ENCODE peak calls at places on chromosomes 2 and 18, in ten cellular contexts. P is pancreas, N is heart right ventricle, U is AG09309, A is A549, O is epithelial cell of esophagus, F is lower lobe of right lung, L is fibroblast of lung, I is dorsolateral prefrontal cortex, B is cardiac muscle cell. T is an unnamed sample.

GRCh38 chr2:118670281-118670680 is 177.2 kb downstream of the EN1 start:
- DNase-seq in P (no peak), N (no peak), U (no peak), A (no peak), O (no peak), F (no peak), L (no peak), I (no peak), B (no peak), T (no peak)

GRCh38 chr2:143357956-143358355 is 228.7 kb downstream of the ARHGAP15 start:
- DNase-seq in P (no peak), N (no peak), U (no peak), A (no peak), O (peak), F (no peak), L (no peak), I (peak), B (peak), T (no peak)

GRCh38 chr2:241772063-241772499 is 4.5 kb upstream of the GAL3ST2 start:
- DNase-seq in P (no peak), N (no peak), U (no peak), A (no peak), O (no peak), F (no peak), L (no peak), I (no peak), B (no peak), T (no peak)

GRCh38 chr18:27967938-27968803 is 208.8 kb downstream of the CDH2 start:
- DNase-seq in P (no peak), N (no peak), U (no peak), A (peak), O (no peak), F (no peak), L (no peak), I (no peak), B (peak), T (peak)

GRCh38 chr2:14199040-14199439 is 433.5 kb upstream of the LRATD1 start:
- DNase-seq in P (no peak), N (no peak), U (no peak), A (peak), O (peak), F (peak), L (no peak), I (no peak), B (no peak), T (no peak)

GRCh38 chr2:101380376-101380775 is 6.9 kb downstream of the CREG2 start:
- DNase-seq in P (no peak), N (peak), U (no peak), A (no peak), O (peak), F (no peak), L (peak), I (no peak), B (no peak), T (peak)

GRCh38 chr2:171956135-171956830 is 34.0 kb downstream of the HAT1 start:
- DNase-seq in P (no peak), N (no peak), U (no peak), A (no peak), O (peak), F (no peak), L (peak), I (no peak), B (no peak), T (peak)

GRCh38 chr2:25324905-25325592 is 16.7 kb downstream of the DNMT3A start:
- DNase-seq in P (no peak), N (peak), U (peak), A (no peak), O (no peak), F (no peak), L (peak), I (peak), B (peak), T (peak)

GRCh38 chr18:70523035-70523797 is 234.4 kb downstream of the SOCS6 start:
- DNase-seq in P (no peak), N (no peak), U (no peak), A (no peak), O (no peak), F (no peak), L (no peak), I (no peak), B (no peak), T (no peak)

GRCh38 chr2:38371235-38371634 is 5.8 kb downstream of the ATL2 start:
- DNase-seq in P (no peak), N (no peak), U (no peak), A (no peak), O (no peak), F (no peak), L (no peak), I (no peak), B (no peak), T (no peak)

GRCh38 chr2:220969348-220969747 is 602.8 kb downstream of the EPHA4 start:
- DNase-seq in P (no peak), N (no peak), U (no peak), A (no peak), O (no peak), F (no peak), L (no peak), I (no peak), B (no peak), T (no peak)

GRCh38 chr2:37770797-37771196 is 99.4 kb upstream of the CDC42EP3 start:
- DNase-seq in P (no peak), N (no peak), U (no peak), A (no peak), O (no peak), F (no peak), L (no peak), I (no peak), B (no peak), T (no peak)

GRCh38 chr2:112092286-112093041 is 37.4 kb downstream of the TMEM87B start:
- DNase-seq in P (no peak), N (no peak), U (no peak), A (no peak), O (peak), F (no peak), L (peak), I (no peak), B (no peak), T (peak)

GRCh38 chr2:170815746-170816498 is 765 bp upstream of the GAD1 start:
- DNase-seq in P (peak), N (peak), U (no peak), A (peak), O (peak), F (peak), L (peak), I (peak), B (peak), T (peak)

GRCh38 chr18:2988041-2988794 is 24.7 kb downstream of the LPIN2 start:
- DNase-seq in P (no peak), N (no peak), U (peak), A (no peak), O (peak), F (no peak), L (peak), I (no peak), B (no peak), T (peak)

GRCh38 chr2:44167908-44168683 is 579 bp upstream of the PPM1B start:
- DNase-seq in P (peak), N (peak), U (peak), A (peak), O (peak), F (peak), L (peak), I (peak), B (peak), T (peak)
- TF ChIP-seq CTCF in P (no peak), N (no peak), U (no peak), A (no peak), O (no peak), F (no peak), L (no peak), I (no peak), B (no peak), T (no peak)

GRCh38 chr18:5456577-5457466 is 87.0 kb downstream of the EPB41L3 start:
- DNase-seq in P (no peak), N (no peak), U (no peak), A (no peak), O (no peak), F (no peak), L (peak), I (peak), B (peak), T (no peak)
- H3K4me3 ChIP-seq in P (no peak), N (no peak), U (no peak), A (no peak), O (no peak), F (no peak), L (no peak), I (peak), B (no peak), T (no peak)

GRCh38 chr2:180519276-180519675 is 461.1 kb upstream of the UBE2E3 start:
- DNase-seq in P (no peak), N (no peak), U (no peak), A (peak), O (peak), F (no peak), L (peak), I (no peak), B (no peak), T (peak)

GRCh38 chr2:180523629-180524340 is 456.6 kb upstream of the UBE2E3 start:
- DNase-seq in P (no peak), N (no peak), U (peak), A (peak), O (peak), F (no peak), L (peak), I (no peak), B (no peak), T (peak)

GRCh38 chr2:180516204-180516603 is 464.2 kb upstream of the UBE2E3 start:
- DNase-seq in P (no peak), N (no peak), U (no peak), A (no peak), O (no peak), F (no peak), L (no peak), I (no peak), B (no peak), T (no peak)

GRCh38 chr2:180520816-180521595 is 459.4 kb upstream of the UBE2E3 start:
- DNase-seq in P (no peak), N (no peak), U (no peak), A (peak), O (peak), F (no peak), L (peak), I (no peak), B (no peak), T (peak)

GRCh38 chr2:180520206-180520605 is 460.2 kb upstream of the UBE2E3 start:
- DNase-seq in P (no peak), N (no peak), U (no peak), A (peak), O (peak), F (no peak), L (peak), I (no peak), B (peak), T (no peak)
- TF ChIP-seq CTCF in P (no peak), N (no peak), U (peak), A (peak), O (peak), F (no peak), L (no peak), I (no peak), B (no peak), T (no peak)

GRCh38 chr2:108968619-108969018 is 20.4 kb downstream of the EDAR start:
- DNase-seq in P (no peak), N (no peak), U (no peak), A (no peak), O (peak), F (no peak), L (no peak), I (no peak), B (no peak), T (no peak)

GRCh38 chr2:108971661-108972566 is 17.1 kb downstream of the EDAR start:
- DNase-seq in P (no peak), N (no peak), U (peak), A (peak), O (peak), F (no peak), L (peak), I (no peak), B (no peak), T (no peak)

GRCh38 chr2:108972663-108973062 is 16.4 kb downstream of the EDAR start:
- DNase-seq in P (no peak), N (no peak), U (no peak), A (no peak), O (no peak), F (no peak), L (no peak), I (no peak), B (no peak), T (no peak)

GRCh38 chr2:108967757-108968156 is 21.3 kb downstream of the EDAR start:
- DNase-seq in P (no peak), N (no peak), U (no peak), A (no peak), O (no peak), F (no peak), L (no peak), I (no peak), B (no peak), T (no peak)

GRCh38 chr2:108970369-108970768 is 18.7 kb downstream of the EDAR start:
- DNase-seq in P (no peak), N (no peak), U (no peak), A (no peak), O (no peak), F (no peak), L (no peak), I (no peak), B (no peak), T (no peak)
- H3K4me3 ChIP-seq in P (no peak), N (no peak), U (no peak), A (no peak), O (no peak), F (no peak), L (no peak), I (no peak), B (no peak), T (no peak)

GRCh38 chr2:128469875-128470274 is 151.2 kb upstream of the HS6ST1 start:
- DNase-seq in P (no peak), N (no peak), U (no peak), A (no peak), O (no peak), F (no peak), L (no peak), I (no peak), B (no peak), T (no peak)

GRCh38 chr2:128466377-128467175 is 147.9 kb upstream of the HS6ST1 start:
- DNase-seq in P (no peak), N (peak), U (no peak), A (no peak), O (no peak), F (no peak), L (no peak), I (peak), B (no peak), T (no peak)

GRCh38 chr2:128467321-128467901 is 148.7 kb upstream of the HS6ST1 start:
- DNase-seq in P (no peak), N (peak), U (no peak), A (no peak), O (no peak), F (no peak), L (no peak), I (no peak), B (no peak), T (no peak)

GRCh38 chr2:128468186-128468585 is 149.5 kb upstream of the HS6ST1 start:
- DNase-seq in P (no peak), N (no peak), U (no peak), A (no peak), O (no peak), F (no peak), L (no peak), I (no peak), B (no peak), T (no peak)

DNA sequence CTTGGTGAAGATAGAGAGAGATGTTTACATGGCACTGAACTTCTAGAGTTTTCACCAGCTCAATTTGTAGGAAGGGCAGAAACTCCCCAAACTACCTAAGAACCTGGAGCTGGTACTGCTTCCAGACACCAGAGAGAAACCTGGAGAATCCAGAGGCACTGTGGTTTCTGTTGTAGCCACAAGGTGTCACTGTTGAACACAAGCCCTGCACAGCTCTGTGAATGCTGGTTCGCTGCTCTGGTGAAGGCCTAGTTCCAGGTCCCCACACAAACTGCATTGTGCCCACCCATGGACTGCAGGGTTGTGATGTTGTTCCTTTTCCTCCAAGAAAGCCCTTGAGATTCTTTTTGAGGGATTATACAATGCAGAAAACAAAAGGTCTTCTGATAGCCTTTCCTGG is 150.5 kb upstream of the HS6ST1 start:
- DNase-seq in P (no peak), N (no peak), U (no peak), A (peak), O (no peak), F (no peak), L (no peak), I (no peak), B (no peak), T (no peak)
- TF ChIP-seq CTCF in P (no peak), N (no peak), U (peak), A (no peak), O (peak), F (no peak), L (peak), I (no peak), B (peak), T (peak)

DNA sequence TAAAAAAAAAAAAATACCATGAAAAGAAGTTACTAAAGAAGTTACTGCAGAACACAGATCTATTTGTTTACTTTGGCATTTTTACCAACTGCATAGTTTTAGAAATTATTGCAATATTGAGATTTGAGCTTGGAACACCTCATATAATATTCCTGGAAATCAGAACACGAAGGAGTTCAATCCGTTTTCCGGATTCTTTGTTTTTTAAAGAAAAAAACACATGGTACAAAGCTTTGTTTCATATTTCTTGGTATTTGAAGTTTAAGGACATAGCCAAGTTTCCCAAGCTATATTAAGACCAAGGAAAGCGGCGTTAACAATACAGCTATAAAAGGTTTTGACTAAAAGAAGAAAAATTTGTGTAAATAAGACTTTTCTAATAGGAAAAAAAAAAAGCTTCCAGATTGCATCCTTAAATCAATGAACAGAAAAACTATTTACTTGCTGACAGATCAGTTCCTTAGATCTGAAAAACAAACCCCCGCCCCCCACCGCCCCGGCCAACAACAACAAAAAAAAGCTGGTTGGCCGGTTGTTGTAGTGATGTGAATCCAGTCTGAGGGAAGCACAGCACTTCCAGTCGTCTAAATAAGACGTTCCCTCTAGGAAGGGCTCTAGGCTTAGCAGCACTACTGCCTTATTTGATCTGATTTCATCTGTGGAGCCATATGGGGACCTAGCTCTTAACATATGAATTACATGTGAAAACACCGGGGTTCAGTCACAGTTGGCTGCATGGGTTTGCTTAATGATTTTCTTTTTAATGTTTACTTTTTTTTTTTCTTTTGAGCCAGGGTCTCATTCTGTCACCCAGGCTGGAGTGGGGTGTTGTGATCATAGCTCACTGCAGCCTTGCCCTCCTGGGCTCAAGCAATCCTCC is 2.5 kb upstream of the RHOB start:
- DNase-seq in P (no peak), N (peak), U (no peak), A (peak), O (peak), F (no peak), L (peak), I (no peak), B (no peak), T (peak)
- H3K4me3 ChIP-seq in P (no peak), N (peak), U (no peak), A (no peak), O (no peak), F (no peak), L (no peak), I (peak), B (no peak), T (no peak)

DNA sequence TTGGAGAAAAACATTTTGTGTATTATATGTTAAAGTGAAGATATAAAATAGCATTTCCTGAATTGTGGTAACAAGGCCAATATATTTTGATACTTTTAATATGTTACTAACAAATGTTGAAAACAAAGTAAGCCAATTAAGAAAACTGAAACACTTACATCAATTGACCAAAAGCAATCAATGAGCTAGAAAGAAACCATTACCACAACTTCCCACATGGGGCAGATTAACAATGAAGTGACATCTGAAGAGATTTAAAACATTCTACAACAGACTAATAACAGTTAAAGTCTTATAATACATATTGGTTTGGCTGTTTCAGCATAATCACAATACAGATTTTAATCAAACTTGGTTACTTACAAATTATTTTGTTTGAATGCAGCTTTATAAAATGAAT is 282.4 kb upstream of the NETO1 start:
- DNase-seq in P (no peak), N (no peak), U (no peak), A (no peak), O (no peak), F (no peak), L (no peak), I (no peak), B (no peak), T (no peak)
- TF ChIP-seq CTCF in P (no peak), N (no peak), U (peak), A (no peak), O (no peak), F (no peak), L (no peak), I (no peak), B (no peak), T (no peak)

GRCh38 chr2:216431457-216431856 is 19.2 kb downstream of the SMARCAL1 start:
- DNase-seq in P (no peak), N (no peak), U (no peak), A (no peak), O (no peak), F (no peak), L (no peak), I (no peak), B (no peak), T (no peak)
- H3K4me3 ChIP-seq in P (no peak), N (no peak), U (no peak), A (no peak), O (no peak), F (no peak), L (no peak), I (no peak), B (no peak), T (no peak)

DNA sequence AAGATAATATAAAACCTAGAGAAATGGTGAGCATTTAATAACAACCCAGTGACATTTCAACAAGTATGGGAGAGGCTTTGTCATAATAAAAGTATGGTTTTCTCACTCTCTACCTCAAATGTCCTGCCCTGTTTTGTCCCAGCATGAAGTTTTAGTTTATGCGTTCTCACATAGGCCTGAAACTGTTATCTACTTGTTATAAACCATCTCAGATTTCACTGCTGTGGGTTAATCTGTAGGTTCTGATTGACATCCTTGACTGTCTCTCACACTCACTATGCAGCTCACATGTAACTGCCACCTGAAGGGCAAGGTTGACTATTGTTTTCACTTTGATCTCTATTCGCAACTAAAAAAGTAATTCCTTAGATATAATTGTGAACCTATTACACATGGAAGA is 44.9 kb downstream of the ZEB2 start:
- DNase-seq in P (no peak), N (no peak), U (no peak), A (no peak), O (no peak), F (no peak), L (no peak), I (no peak), B (no peak), T (no peak)
- TF ChIP-seq CTCF in P (no peak), N (no peak), U (no peak), A (no peak), O (no peak), F (no peak), L (no peak), I (no peak), B (no peak), T (no peak)